ENCODE peak calls at places on chromosomes 2 and 18, in eight cellular contexts. One of them, this sample, is unnamed.

GRCh38 chr2:238446371-238446770 is 19.6 kb downstream of the ASB1 start:
- DNase-seq in NCI-H2081 treated with DMSO at 0.1 percent for 48 hours: no peak
- DNase-seq in T-cell: no peak
- DNase-seq in stromal cell of bone marrow: no peak
- DNase-seq in skeletal muscle cell: no peak
- DNase-seq in neural crest cell: no peak
- DNase-seq in activated CD8-positive, alpha-beta T cell treated with anti-CD3 and anti-CD28 coated beads, Interleukin-2, amount 10 ng/mL, durations not matched to agents 7 days and 5 days: no peak
- DNase-seq in T-helper 2 cell: no peak
- DNase-seq in this sample: no peak

GRCh38 chr2:39142012-39142346 is 21.1 kb upstream of the SOS1 start:
- DNase-seq in neural crest cell: no peak
- DNase-seq in skeletal muscle cell: no peak
- DNase-seq in NCI-H2081 treated with DMSO at 0.1 percent for 48 hours: no peak
- DNase-seq in stromal cell of bone marrow: no peak
- DNase-seq in T-cell: no peak
- DNase-seq in activated CD8-positive, alpha-beta T cell treated with anti-CD3 and anti-CD28 coated beads, Interleukin-2, amount 10 ng/mL, durations not matched to agents 7 days and 5 days: no peak
- DNase-seq in T-helper 2 cell: no peak
- DNase-seq in this sample: no peak

GRCh38 chr2:10079931-10080535 is at the start of gene CYS1:
- DNase-seq in skeletal muscle cell: no peak
- DNase-seq in activated CD8-positive, alpha-beta T cell treated with anti-CD3 and anti-CD28 coated beads, Interleukin-2, amount 10 ng/mL, durations not matched to agents 7 days and 5 days: no peak
- DNase-seq in stromal cell of bone marrow: no peak
- DNase-seq in neural crest cell: peak
- DNase-seq in NCI-H2081 treated with DMSO at 0.1 percent for 48 hours: no peak
- DNase-seq in T-helper 2 cell: peak
- DNase-seq in T-cell: no peak
- DNase-seq in this sample: no peak

GRCh38 chr2:66490588-66491001 is 55.7 kb downstream of the MEIS1 start:
- DNase-seq in neural crest cell: no peak
- DNase-seq in stromal cell of bone marrow: no peak
- DNase-seq in T-helper 2 cell: no peak
- DNase-seq in skeletal muscle cell: no peak
- DNase-seq in NCI-H2081 treated with DMSO at 0.1 percent for 48 hours: no peak
- DNase-seq in activated CD8-positive, alpha-beta T cell treated with anti-CD3 and anti-CD28 coated beads, Interleukin-2, amount 10 ng/mL, durations not matched to agents 7 days and 5 days: no peak
- DNase-seq in T-cell: no peak
- DNase-seq in this sample: no peak

GRCh38 chr18:46615720-46616119 is 41.3 kb downstream of the LOXHD1 start:
- DNase-seq in NCI-H2081 treated with DMSO at 0.1 percent for 48 hours: no peak
- DNase-seq in skeletal muscle cell: no peak
- DNase-seq in stromal cell of bone marrow: no peak
- DNase-seq in T-cell: no peak
- DNase-seq in activated CD8-positive, alpha-beta T cell treated with anti-CD3 and anti-CD28 coated beads, Interleukin-2, amount 10 ng/mL, durations not matched to agents 7 days and 5 days: no peak
- DNase-seq in T-helper 2 cell: no peak
- DNase-seq in neural crest cell: no peak
- DNase-seq in this sample: no peak

GRCh38 chr18:50848038-50848437 is 28.2 kb upstream of the MRO start:
- DNase-seq in skeletal muscle cell: no peak
- DNase-seq in T-helper 2 cell: no peak
- DNase-seq in stromal cell of bone marrow: no peak
- DNase-seq in activated CD8-positive, alpha-beta T cell treated with anti-CD3 and anti-CD28 coated beads, Interleukin-2, amount 10 ng/mL, durations not matched to agents 7 days and 5 days: no peak
- DNase-seq in NCI-H2081 treated with DMSO at 0.1 percent for 48 hours: no peak
- DNase-seq in T-cell: no peak
- DNase-seq in neural crest cell: no peak
- DNase-seq in this sample: no peak

GRCh38 chr2:3535794-3536681 is 16.7 kb upstream of the ADI1 start:
- DNase-seq in activated CD8-positive, alpha-beta T cell treated with anti-CD3 and anti-CD28 coated beads, Interleukin-2, amount 10 ng/mL, durations not matched to agents 7 days and 5 days: no peak
- DNase-seq in neural crest cell: no peak
- DNase-seq in skeletal muscle cell: peak
- DNase-seq in stromal cell of bone marrow: peak
- DNase-seq in T-cell: no peak
- DNase-seq in T-helper 2 cell: no peak
- DNase-seq in NCI-H2081 treated with DMSO at 0.1 percent for 48 hours: no peak
- DNase-seq in this sample: peak

GRCh38 chr2:24809316-24810007 is 16.2 kb downstream of the CENPO start:
- DNase-seq in NCI-H2081 treated with DMSO at 0.1 percent for 48 hours: no peak
- DNase-seq in stromal cell of bone marrow: no peak
- DNase-seq in T-helper 2 cell: no peak
- DNase-seq in activated CD8-positive, alpha-beta T cell treated with anti-CD3 and anti-CD28 coated beads, Interleukin-2, amount 10 ng/mL, durations not matched to agents 7 days and 5 days: no peak
- DNase-seq in skeletal muscle cell: no peak
- DNase-seq in T-cell: no peak
- DNase-seq in neural crest cell: no peak
- DNase-seq in this sample: no peak

GRCh38 chr2:190880374-190881073 is at the start of gene GLS:
- DNase-seq in neural crest cell: peak
- DNase-seq in activated CD8-positive, alpha-beta T cell treated with anti-CD3 and anti-CD28 coated beads, Interleukin-2, amount 10 ng/mL, durations not matched to agents 7 days and 5 days: peak
- DNase-seq in skeletal muscle cell: peak
- DNase-seq in stromal cell of bone marrow: peak
- DNase-seq in NCI-H2081 treated with DMSO at 0.1 percent for 48 hours: peak
- DNase-seq in T-cell: peak
- DNase-seq in T-helper 2 cell: peak
- DNase-seq in this sample: peak

GRCh38 chr2:8327371-8328100 is 354.3 kb upstream of the ID2 start:
- DNase-seq in NCI-H2081 treated with DMSO at 0.1 percent for 48 hours: no peak
- DNase-seq in T-cell: no peak
- DNase-seq in activated CD8-positive, alpha-beta T cell treated with anti-CD3 and anti-CD28 coated beads, Interleukin-2, amount 10 ng/mL, durations not matched to agents 7 days and 5 days: no peak
- DNase-seq in skeletal muscle cell: no peak
- DNase-seq in T-helper 2 cell: no peak
- DNase-seq in stromal cell of bone marrow: no peak
- DNase-seq in neural crest cell: no peak
- DNase-seq in this sample: no peak

GRCh38 chr2:7674606-7675005 is 757.4 kb downstream of the RNF144A start:
- DNase-seq in T-helper 2 cell: no peak
- DNase-seq in stromal cell of bone marrow: no peak
- DNase-seq in skeletal muscle cell: no peak
- DNase-seq in activated CD8-positive, alpha-beta T cell treated with anti-CD3 and anti-CD28 coated beads, Interleukin-2, amount 10 ng/mL, durations not matched to agents 7 days and 5 days: no peak
- DNase-seq in T-cell: no peak
- DNase-seq in neural crest cell: no peak
- DNase-seq in NCI-H2081 treated with DMSO at 0.1 percent for 48 hours: no peak
- DNase-seq in this sample: no peak

GRCh38 chr2:2686228-2686627 is 355.2 kb upstream of the MYT1L start:
- DNase-seq in activated CD8-positive, alpha-beta T cell treated with anti-CD3 and anti-CD28 coated beads, Interleukin-2, amount 10 ng/mL, durations not matched to agents 7 days and 5 days: peak
- DNase-seq in skeletal muscle cell: no peak
- DNase-seq in neural crest cell: no peak
- DNase-seq in T-helper 2 cell: no peak
- DNase-seq in NCI-H2081 treated with DMSO at 0.1 percent for 48 hours: no peak
- DNase-seq in stromal cell of bone marrow: no peak
- DNase-seq in T-cell: peak
- DNase-seq in this sample: peak

GRCh38 chr2:99386011-99386410 is 48.8 kb downstream of the EIF5B start:
- DNase-seq in neural crest cell: no peak
- DNase-seq in activated CD8-positive, alpha-beta T cell treated with anti-CD3 and anti-CD28 coated beads, Interleukin-2, amount 10 ng/mL, durations not matched to agents 7 days and 5 days: no peak
- DNase-seq in T-helper 2 cell: no peak
- DNase-seq in skeletal muscle cell: no peak
- DNase-seq in T-cell: no peak
- DNase-seq in NCI-H2081 treated with DMSO at 0.1 percent for 48 hours: no peak
- DNase-seq in stromal cell of bone marrow: no peak
- DNase-seq in this sample: no peak

GRCh38 chr2:201730651-201731280 is 32.3 kb upstream of the MPP4 start:
- DNase-seq in NCI-H2081 treated with DMSO at 0.1 percent for 48 hours: no peak
- DNase-seq in T-cell: no peak
- DNase-seq in skeletal muscle cell: no peak
- DNase-seq in stromal cell of bone marrow: no peak
- DNase-seq in T-helper 2 cell: no peak
- DNase-seq in neural crest cell: no peak
- DNase-seq in activated CD8-positive, alpha-beta T cell treated with anti-CD3 and anti-CD28 coated beads, Interleukin-2, amount 10 ng/mL, durations not matched to agents 7 days and 5 days: no peak
- DNase-seq in this sample: no peak

GRCh38 chr18:42893991-42894390 is 221.5 kb downstream of the RIT2 start:
- DNase-seq in stromal cell of bone marrow: no peak
- DNase-seq in T-helper 2 cell: no peak
- DNase-seq in skeletal muscle cell: no peak
- DNase-seq in neural crest cell: no peak
- DNase-seq in NCI-H2081 treated with DMSO at 0.1 percent for 48 hours: peak
- DNase-seq in activated CD8-positive, alpha-beta T cell treated with anti-CD3 and anti-CD28 coated beads, Interleukin-2, amount 10 ng/mL, durations not matched to agents 7 days and 5 days: no peak
- DNase-seq in T-cell: no peak
- DNase-seq in this sample: no peak

GRCh38 chr2:38572167-38572566 is 30.6 kb downstream of the HNRNPLL start:
- DNase-seq in skeletal muscle cell: peak
- DNase-seq in T-helper 2 cell: no peak
- DNase-seq in neural crest cell: no peak
- DNase-seq in activated CD8-positive, alpha-beta T cell treated with anti-CD3 and anti-CD28 coated beads, Interleukin-2, amount 10 ng/mL, durations not matched to agents 7 days and 5 days: no peak
- DNase-seq in T-cell: no peak
- DNase-seq in stromal cell of bone marrow: peak
- DNase-seq in NCI-H2081 treated with DMSO at 0.1 percent for 48 hours: no peak
- DNase-seq in this sample: peak

GRCh38 chr2:61900246-61900645 is 5.2 kb upstream of the COMMD1 start:
- DNase-seq in neural crest cell: no peak
- DNase-seq in skeletal muscle cell: no peak
- DNase-seq in T-helper 2 cell: no peak
- DNase-seq in activated CD8-positive, alpha-beta T cell treated with anti-CD3 and anti-CD28 coated beads, Interleukin-2, amount 10 ng/mL, durations not matched to agents 7 days and 5 days: no peak
- DNase-seq in T-cell: no peak
- DNase-seq in NCI-H2081 treated with DMSO at 0.1 percent for 48 hours: no peak
- DNase-seq in stromal cell of bone marrow: no peak
- DNase-seq in this sample: no peak

GRCh38 chr2:24083567-24084385 is 858 bp downstream of the TP53I3 start:
- DNase-seq in stromal cell of bone marrow: peak
- DNase-seq in skeletal muscle cell: peak
- DNase-seq in T-cell: no peak
- DNase-seq in T-helper 2 cell: no peak
- DNase-seq in activated CD8-positive, alpha-beta T cell treated with anti-CD3 and anti-CD28 coated beads, Interleukin-2, amount 10 ng/mL, durations not matched to agents 7 days and 5 days: peak
- DNase-seq in neural crest cell: no peak
- DNase-seq in NCI-H2081 treated with DMSO at 0.1 percent for 48 hours: peak
- DNase-seq in this sample: peak

GRCh38 chr2:215652432-215652831 is 216.6 kb upstream of the FN1 start:
- DNase-seq in T-cell: no peak
- DNase-seq in neural crest cell: no peak
- DNase-seq in stromal cell of bone marrow: peak
- DNase-seq in activated CD8-positive, alpha-beta T cell treated with anti-CD3 and anti-CD28 coated beads, Interleukin-2, amount 10 ng/mL, durations not matched to agents 7 days and 5 days: no peak
- DNase-seq in T-helper 2 cell: no peak
- DNase-seq in skeletal muscle cell: peak
- DNase-seq in NCI-H2081 treated with DMSO at 0.1 percent for 48 hours: no peak
- DNase-seq in this sample: no peak

GRCh38 chr2:160613466-160614153 is 120.0 kb upstream of the RBMS1 start:
- DNase-seq in neural crest cell: no peak
- DNase-seq in T-helper 2 cell: no peak
- DNase-seq in activated CD8-positive, alpha-beta T cell treated with anti-CD3 and anti-CD28 coated beads, Interleukin-2, amount 10 ng/mL, durations not matched to agents 7 days and 5 days: no peak
- DNase-seq in NCI-H2081 treated with DMSO at 0.1 percent for 48 hours: no peak
- DNase-seq in stromal cell of bone marrow: peak
- DNase-seq in skeletal muscle cell: peak
- DNase-seq in T-cell: no peak
- DNase-seq in this sample: peak

GRCh38 chr2:8424997-8425900 is 256.6 kb upstream of the ID2 start:
- DNase-seq in stromal cell of bone marrow: no peak
- DNase-seq in NCI-H2081 treated with DMSO at 0.1 percent for 48 hours: no peak
- DNase-seq in neural crest cell: no peak
- DNase-seq in skeletal muscle cell: no peak
- DNase-seq in activated CD8-positive, alpha-beta T cell treated with anti-CD3 and anti-CD28 coated beads, Interleukin-2, amount 10 ng/mL, durations not matched to agents 7 days and 5 days: peak
- DNase-seq in T-helper 2 cell: no peak
- DNase-seq in T-cell: no peak
- DNase-seq in this sample: no peak

GRCh38 chr2:71223767-71224333 is 3.1 kb downstream of the PAIP2B start:
- DNase-seq in stromal cell of bone marrow: peak
- DNase-seq in neural crest cell: peak
- DNase-seq in NCI-H2081 treated with DMSO at 0.1 percent for 48 hours: no peak
- DNase-seq in T-helper 2 cell: no peak
- DNase-seq in T-cell: no peak
- DNase-seq in skeletal muscle cell: no peak
- DNase-seq in activated CD8-positive, alpha-beta T cell treated with anti-CD3 and anti-CD28 coated beads, Interleukin-2, amount 10 ng/mL, durations not matched to agents 7 days and 5 days: peak
- DNase-seq in this sample: peak

GRCh38 chr2:123738643-123739042 is 286.4 kb upstream of the CNTNAP5 start:
- DNase-seq in skeletal muscle cell: no peak
- DNase-seq in NCI-H2081 treated with DMSO at 0.1 percent for 48 hours: no peak
- DNase-seq in stromal cell of bone marrow: no peak
- DNase-seq in neural crest cell: no peak
- DNase-seq in activated CD8-positive, alpha-beta T cell treated with anti-CD3 and anti-CD28 coated beads, Interleukin-2, amount 10 ng/mL, durations not matched to agents 7 days and 5 days: no peak
- DNase-seq in T-helper 2 cell: no peak
- DNase-seq in T-cell: no peak
- DNase-seq in this sample: peak

GRCh38 chr2:136582631-136583205 is 182.6 kb upstream of the THSD7B start:
- DNase-seq in T-cell: no peak
- DNase-seq in T-helper 2 cell: no peak
- DNase-seq in skeletal muscle cell: no peak
- DNase-seq in NCI-H2081 treated with DMSO at 0.1 percent for 48 hours: no peak
- DNase-seq in activated CD8-positive, alpha-beta T cell treated with anti-CD3 and anti-CD28 coated beads, Interleukin-2, amount 10 ng/mL, durations not matched to agents 7 days and 5 days: peak
- DNase-seq in neural crest cell: peak
- DNase-seq in stromal cell of bone marrow: no peak
- DNase-seq in this sample: peak

GRCh38 chr2:158688722-158689121 is 106.4 kb upstream of the DAPL1 start:
- DNase-seq in skeletal muscle cell: peak
- DNase-seq in T-helper 2 cell: no peak
- DNase-seq in activated CD8-positive, alpha-beta T cell treated with anti-CD3 and anti-CD28 coated beads, Interleukin-2, amount 10 ng/mL, durations not matched to agents 7 days and 5 days: no peak
- DNase-seq in NCI-H2081 treated with DMSO at 0.1 percent for 48 hours: no peak
- DNase-seq in neural crest cell: no peak
- DNase-seq in stromal cell of bone marrow: no peak
- DNase-seq in T-cell: no peak
- DNase-seq in this sample: no peak

GRCh38 chr18:58942486-58942885 is 77.8 kb downstream of the ZNF532 start:
- DNase-seq in NCI-H2081 treated with DMSO at 0.1 percent for 48 hours: no peak
- DNase-seq in T-helper 2 cell: no peak
- DNase-seq in neural crest cell: no peak
- DNase-seq in stromal cell of bone marrow: no peak
- DNase-seq in activated CD8-positive, alpha-beta T cell treated with anti-CD3 and anti-CD28 coated beads, Interleukin-2, amount 10 ng/mL, durations not matched to agents 7 days and 5 days: no peak
- DNase-seq in skeletal muscle cell: no peak
- DNase-seq in T-cell: no peak
- DNase-seq in this sample: no peak

GRCh38 chr2:138827426-138828054 is 47.4 kb upstream of the NXPH2 start:
- DNase-seq in T-helper 2 cell: no peak
- DNase-seq in NCI-H2081 treated with DMSO at 0.1 percent for 48 hours: peak
- DNase-seq in T-cell: no peak
- DNase-seq in activated CD8-positive, alpha-beta T cell treated with anti-CD3 and anti-CD28 coated beads, Interleukin-2, amount 10 ng/mL, durations not matched to agents 7 days and 5 days: peak
- DNase-seq in neural crest cell: peak
- DNase-seq in stromal cell of bone marrow: peak
- DNase-seq in skeletal muscle cell: peak
- DNase-seq in this sample: peak

GRCh38 chr2:219916761-219917160 is 289.3 kb downstream of the SLC4A3 start:
- DNase-seq in neural crest cell: no peak
- DNase-seq in skeletal muscle cell: no peak
- DNase-seq in T-cell: no peak
- DNase-seq in NCI-H2081 treated with DMSO at 0.1 percent for 48 hours: no peak
- DNase-seq in activated CD8-positive, alpha-beta T cell treated with anti-CD3 and anti-CD28 coated beads, Interleukin-2, amount 10 ng/mL, durations not matched to agents 7 days and 5 days: no peak
- DNase-seq in stromal cell of bone marrow: no peak
- DNase-seq in T-helper 2 cell: no peak
- DNase-seq in this sample: no peak

GRCh38 chr2:2681611-2682295 is 350.7 kb upstream of the MYT1L start:
- DNase-seq in T-cell: peak
- DNase-seq in neural crest cell: no peak
- DNase-seq in T-helper 2 cell: no peak
- DNase-seq in stromal cell of bone marrow: no peak
- DNase-seq in skeletal muscle cell: no peak
- DNase-seq in activated CD8-positive, alpha-beta T cell treated with anti-CD3 and anti-CD28 coated beads, Interleukin-2, amount 10 ng/mL, durations not matched to agents 7 days and 5 days: no peak
- DNase-seq in NCI-H2081 treated with DMSO at 0.1 percent for 48 hours: no peak
- DNase-seq in this sample: peak

GRCh38 chr2:234954551-234954992 is 2.8 kb downstream of the SH3BP4 start:
- DNase-seq in stromal cell of bone marrow: no peak
- DNase-seq in skeletal muscle cell: peak
- DNase-seq in neural crest cell: no peak
- DNase-seq in activated CD8-positive, alpha-beta T cell treated with anti-CD3 and anti-CD28 coated beads, Interleukin-2, amount 10 ng/mL, durations not matched to agents 7 days and 5 days: no peak
- DNase-seq in NCI-H2081 treated with DMSO at 0.1 percent for 48 hours: no peak
- DNase-seq in T-cell: no peak
- DNase-seq in T-helper 2 cell: no peak
- DNase-seq in this sample: no peak

GRCh38 chr2:27489118-27489497 is 435 bp downstream of the IFT172 start:
- DNase-seq in NCI-H2081 treated with DMSO at 0.1 percent for 48 hours: no peak
- DNase-seq in neural crest cell: no peak
- DNase-seq in stromal cell of bone marrow: no peak
- DNase-seq in activated CD8-positive, alpha-beta T cell treated with anti-CD3 and anti-CD28 coated beads, Interleukin-2, amount 10 ng/mL, durations not matched to agents 7 days and 5 days: peak
- DNase-seq in skeletal muscle cell: no peak
- DNase-seq in T-cell: no peak
- DNase-seq in T-helper 2 cell: peak
- DNase-seq in this sample: peak

GRCh38 chr2:56224316-56224715 is 40.5 kb downstream of the CCDC85A start:
- DNase-seq in T-helper 2 cell: no peak
- DNase-seq in activated CD8-positive, alpha-beta T cell treated with anti-CD3 and anti-CD28 coated beads, Interleukin-2, amount 10 ng/mL, durations not matched to agents 7 days and 5 days: no peak
- DNase-seq in T-cell: no peak
- DNase-seq in neural crest cell: no peak
- DNase-seq in NCI-H2081 treated with DMSO at 0.1 percent for 48 hours: no peak
- DNase-seq in skeletal muscle cell: no peak
- DNase-seq in stromal cell of bone marrow: no peak
- DNase-seq in this sample: no peak

GRCh38 chr2:229714080-229714735 is at the start of gene DNER:
- DNase-seq in T-helper 2 cell: peak
- DNase-seq in NCI-H2081 treated with DMSO at 0.1 percent for 48 hours: no peak
- DNase-seq in skeletal muscle cell: no peak
- DNase-seq in stromal cell of bone marrow: no peak
- DNase-seq in activated CD8-positive, alpha-beta T cell treated with anti-CD3 and anti-CD28 coated beads, Interleukin-2, amount 10 ng/mL, durations not matched to agents 7 days and 5 days: peak
- DNase-seq in T-cell: peak
- DNase-seq in neural crest cell: peak
- DNase-seq in this sample: no peak

GRCh38 chr2:9419558-9419957 is 3.8 kb downstream of the ITGB1BP1 start:
- DNase-seq in stromal cell of bone marrow: no peak
- DNase-seq in activated CD8-positive, alpha-beta T cell treated with anti-CD3 and anti-CD28 coated beads, Interleukin-2, amount 10 ng/mL, durations not matched to agents 7 days and 5 days: no peak
- DNase-seq in skeletal muscle cell: no peak
- DNase-seq in neural crest cell: no peak
- DNase-seq in NCI-H2081 treated with DMSO at 0.1 percent for 48 hours: no peak
- DNase-seq in T-cell: no peak
- DNase-seq in T-helper 2 cell: no peak
- DNase-seq in this sample: no peak

This sample was measured in Kasumi-1.